ENCODE peak calls at places on chromosomes 5 and 9, in six cellular contexts. X, I, V, Y, A and D are unnamed samples.

GRCh38 chr9:72442212-72442607 is 77.2 kb upstream of the ZFAND5 start:
- DNase-seq in X (peak; percentile 50), I (no peak), V (no peak), Y (no peak), A (peak; percentile 41), D (no peak)

GRCh38 chr9:15329539-15330109 is 22.6 kb upstream of the TTC39B start:
- DNase-seq in X (no peak), I (no peak), V (no peak), Y (no peak), A (peak; percentile 32), D (no peak)

GRCh38 chr5:72314571-72315172 is 5.4 kb downstream of the MRPS27 start:
- DNase-seq in X (no peak), I (no peak), V (peak; percentile 17), Y (no peak), A (peak; percentile 71), D (no peak)

GRCh38 chr5:1503301-1504243 is 20.2 kb downstream of the LPCAT1 start:
- DNase-seq in X (no peak), I (no peak), V (no peak), Y (no peak), A (no peak), D (no peak)

GRCh38 chr5:173984218-173984617 is 4.8 kb upstream of the C5orf47 start:
- DNase-seq in X (peak; percentile 34), I (no peak), V (peak; percentile 46), Y (no peak), A (peak; percentile 57), D (no peak)

GRCh38 chr5:134143964-134144941 is 29.8 kb downstream of the TCF7 start:
- DNase-seq in X (no peak), I (no peak), V (no peak), Y (no peak), A (no peak), D (no peak)

GRCh38 chr5:115543931-115544370 is 624 bp downstream of the FEM1C start:
- DNase-seq in X (no peak), I (no peak), V (no peak), Y (no peak), A (peak; percentile 29), D (no peak)

GRCh38 chr5:16952968-16953671 is 17.0 kb upstream of the MYO10 start:
- DNase-seq in X (no peak), I (no peak), V (no peak), Y (no peak), A (peak; percentile 13), D (no peak)

GRCh38 chr9:107481035-107481434 is 8.5 kb downstream of the KLF4 start:
- DNase-seq in X (no peak), I (no peak), V (no peak), Y (no peak), A (no peak), D (no peak)

GRCh38 chr9:4508246-4508906 is 18.1 kb downstream of the SLC1A1 start:
- DNase-seq in X (no peak), I (no peak), V (no peak), Y (no peak), A (no peak), D (no peak)

GRCh38 chr9:91182429-91182828 is 179.3 kb downstream of the AUH start:
- DNase-seq in X (no peak), I (no peak), V (no peak), Y (no peak), A (peak; percentile 71), D (no peak)

GRCh38 chr9:122087406-122088200 is 5.5 kb downstream of the TTLL11 start:
- DNase-seq in X (no peak), I (no peak), V (no peak), Y (no peak), A (no peak), D (no peak)

GRCh38 chr9:16191691-16192402 is 639.0 kb downstream of the CCDC171 start:
- DNase-seq in X (peak; percentile 16), I (no peak), V (peak; percentile 77), Y (peak; percentile 15), A (peak; percentile 2), D (peak; percentile 13)

GRCh38 chr9:27645166-27645840 is 72.0 kb upstream of the C9orf72 start:
- DNase-seq in X (no peak), I (no peak), V (no peak), Y (no peak), A (no peak), D (no peak)

GRCh38 chr5:38715671-38716070 is 130.1 kb upstream of the OSMR start:
- DNase-seq in X (peak; percentile 10), I (no peak), V (peak; percentile 22), Y (no peak), A (peak; percentile 14), D (no peak)

GRCh38 chr5:159316519-159317383 is 13.5 kb downstream of the IL12B start:
- DNase-seq in X (no peak), I (no peak), V (peak; percentile 66), Y (peak; percentile 20), A (peak; percentile 40), D (peak; percentile 35)

GRCh38 chr9:2116073-2116472 is 100.9 kb downstream of the SMARCA2 start:
- DNase-seq in X (peak; percentile 12), I (no peak), V (peak; percentile 23), Y (peak; percentile 7), A (peak; percentile 7), D (no peak)

GRCh38 chr5:14424011-14424685 is 157.4 kb upstream of the OTULINL start:
- DNase-seq in X (no peak), I (no peak), V (no peak), Y (no peak), A (no peak), D (no peak)

GRCh38 chr9:128917151-128917849 is 3.5 kb upstream of the PHYHD1 start:
- DNase-seq in X (no peak), I (no peak), V (no peak), Y (no peak), A (peak; percentile 61), D (no peak)

GRCh38 chr5:113071401-113071800 is 94.8 kb downstream of the DCP2 start:
- DNase-seq in X (no peak), I (no peak), V (no peak), Y (peak; percentile 64), A (no peak), D (no peak)

GRCh38 chr9:97059661-97060060 is 20.7 kb upstream of the CTSV start:
- DNase-seq in X (peak; percentile 23), I (no peak), V (no peak), Y (no peak), A (no peak), D (no peak)

GRCh38 chr5:18043344-18043743 is 409.1 kb downstream of the TAF11L14 start:
- DNase-seq in X (no peak), I (no peak), V (no peak), Y (no peak), A (no peak), D (no peak)
- TF ChIP-seq CTCF in X (no peak), I (no peak), V (no peak), Y (no peak), A (no peak), D (no peak)

GRCh38 chr5:96008487-96008886 is 46.8 kb upstream of the ELL2 start:
- DNase-seq in X (no peak), I (no peak), V (no peak), Y (no peak), A (no peak), D (no peak)

GRCh38 chr5:96007051-96007450 is 45.4 kb upstream of the ELL2 start:
- DNase-seq in X (no peak), I (no peak), V (no peak), Y (no peak), A (no peak), D (no peak)

GRCh38 chr5:96004754-96005153 is 43.1 kb upstream of the ELL2 start:
- DNase-seq in X (no peak), I (no peak), V (no peak), Y (no peak), A (no peak), D (no peak)

GRCh38 chr5:96004087-96004486 is 42.4 kb upstream of the ELL2 start:
- DNase-seq in X (no peak), I (no peak), V (no peak), Y (no peak), A (no peak), D (no peak)

DNA sequence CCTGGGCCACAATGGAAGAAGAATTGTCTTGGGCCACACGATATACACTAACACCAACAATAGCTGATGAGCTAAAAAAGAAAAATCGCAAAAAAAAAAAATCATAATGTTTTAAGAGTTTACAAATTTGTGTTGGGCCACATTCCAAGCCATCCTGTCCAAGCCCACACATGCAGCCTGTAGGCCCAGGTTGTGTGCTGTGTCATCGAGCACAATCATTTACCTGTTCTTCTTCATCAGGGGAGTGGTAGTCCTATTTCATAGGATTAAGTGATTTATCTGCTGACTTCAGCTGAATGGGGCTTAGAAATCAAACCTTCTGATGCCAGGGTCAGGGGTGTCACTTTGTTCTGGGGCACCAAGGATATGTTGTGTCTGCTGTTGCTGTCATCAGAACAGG is 44.6 kb upstream of the ELL2 start:
- DNase-seq in X (no peak), I (no peak), V (no peak), Y (no peak), A (no peak), D (no peak)
- TF ChIP-seq SIN3A in X (no peak), I (no peak), V (no peak), Y (no peak), A (no peak), D (no peak)

GRCh38 chr9:110156902-110157301 is 51.1 kb downstream of the C9orf152 start:
- DNase-seq in X (no peak), I (no peak), V (no peak), Y (no peak), A (no peak), D (no peak)
- TF ChIP-seq REST in X (no peak), I (no peak), V (no peak), Y (no peak), A (no peak), D (no peak)

GRCh38 chr5:73674669-73675004 is 48.6 kb downstream of the ARHGEF28 start:
- DNase-seq in X (no peak), I (no peak), V (no peak), Y (no peak), A (no peak), D (no peak)
- TF ChIP-seq CTCF in X (no peak), I (no peak), V (no peak), Y (no peak), A (no peak), D (no peak)

DNA sequence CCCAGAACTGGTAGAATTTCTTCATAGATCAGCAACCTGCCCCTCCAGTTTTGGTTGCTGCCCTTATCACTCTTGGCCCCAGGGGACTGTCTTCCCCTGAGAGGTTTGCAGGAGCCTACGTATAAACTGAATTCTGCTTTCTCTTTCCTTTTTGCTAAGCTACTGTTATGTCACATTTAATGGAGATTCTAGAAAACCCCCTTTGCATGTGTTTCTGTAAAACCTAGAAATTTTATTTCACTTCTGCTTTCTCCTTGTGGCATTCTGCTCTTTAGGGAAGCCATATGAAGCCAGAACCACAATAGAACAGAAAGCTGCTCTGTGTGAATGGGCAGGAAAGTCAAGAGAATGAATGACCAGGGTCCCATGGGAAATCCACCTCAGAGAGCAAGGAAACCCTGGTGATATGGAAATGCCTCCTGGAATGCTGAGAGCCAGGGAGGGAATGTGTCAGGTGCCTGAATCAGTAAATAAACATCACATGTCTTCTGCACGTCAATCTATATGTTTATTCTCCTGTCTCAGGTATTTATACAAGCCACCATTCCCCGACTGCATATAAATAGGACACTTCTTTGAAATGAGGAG is 3.4 kb downstream of the IFNA2 start:
- DNase-seq in X (no peak), I (peak; percentile 94), V (no peak), Y (no peak), A (peak; percentile 36), D (no peak)
- TF ChIP-seq SIN3A in X (no peak), I (peak; percentile 53), V (no peak), Y (no peak), A (no peak), D (no peak)